ENCODE peak calls at places on chromosome 3, in four cellular contexts. Z, J, D and A are unnamed samples.

GRCh38 chr3:5301671-5302297 is 114.3 kb downstream of the EDEM1 start:
- DNase-seq in Z (no peak), J (peak), D (peak), A (no peak)

GRCh38 chr3:135138776-135139175 is 343.7 kb downstream of the EPHB1 start:
- DNase-seq in Z (no peak), J (no peak), D (no peak), A (no peak)

GRCh38 chr3:34015204-34016142 is 217.0 kb downstream of the PDCD6IP start:
- DNase-seq in Z (no peak), J (peak), D (peak), A (no peak)

GRCh38 chr3:49028673-49029562 is at the start of gene IMPDH2:
- DNase-seq in Z (peak), J (peak), D (peak), A (peak)

GRCh38 chr3:10198761-10199688 is 34.3 kb downstream of the IRAK2 start:
- DNase-seq in Z (peak), J (peak), D (peak), A (peak)

GRCh38 chr3:61589856-61590255 is 28.5 kb downstream of the PTPRG start:
- DNase-seq in Z (no peak), J (peak), D (peak), A (no peak)

GRCh38 chr3:188689101-188689574 is 482.6 kb upstream of the TPRG1 start:
- DNase-seq in Z (no peak), J (peak), D (peak), A (no peak)

GRCh38 chr3:148815316-148815715 is 12.3 kb upstream of the CPB1 start:
- DNase-seq in Z (no peak), J (no peak), D (no peak), A (no peak)

GRCh38 chr3:134313839-134314587 is 60.2 kb downstream of the AMOTL2 start:
- DNase-seq in Z (no peak), J (peak), D (peak), A (no peak)

GRCh38 chr3:172127929-172128580 is 88.7 kb downstream of the FNDC3B start:
- DNase-seq in Z (no peak), J (no peak), D (no peak), A (no peak)

GRCh38 chr3:127141921-127142730 is 50.8 kb upstream of the PRR23E start:
- DNase-seq in Z (no peak), J (no peak), D (no peak), A (no peak)

GRCh38 chr3:192253138-192253537 is 474.2 kb downstream of the FGF12 start:
- DNase-seq in Z (no peak), J (no peak), D (peak), A (no peak)

GRCh38 chr3:58299839-58300516 is 6.1 kb upstream of the RPP14 start:
- DNase-seq in Z (no peak), J (peak), D (peak), A (no peak)

GRCh38 chr3:151625057-151625456 is 108.7 kb upstream of the AADACL2 start:
- DNase-seq in Z (no peak), J (no peak), D (no peak), A (no peak)

GRCh38 chr3:168546707-168547106 is 451.0 kb upstream of the GOLIM4 start:
- DNase-seq in Z (no peak), J (no peak), D (no peak), A (no peak)

GRCh38 chr3:128575777-128576176 is 74.8 kb downstream of the RPN1 start:
- DNase-seq in Z (no peak), J (no peak), D (no peak), A (no peak)

GRCh38 chr3:52225452-52226228 is at the start of gene TLR9:
- DNase-seq in Z (no peak), J (no peak), D (no peak), A (no peak)

GRCh38 chr3:52228266-52228665 is 2.8 kb upstream of the TLR9 start:
- DNase-seq in Z (no peak), J (no peak), D (no peak), A (no peak)

GRCh38 chr3:52227766-52228165 is 2.3 kb upstream of the TLR9 start:
- DNase-seq in Z (no peak), J (no peak), D (no peak), A (no peak)

GRCh38 chr3:52226229-52226817 is 878 bp upstream of the TLR9 start:
- DNase-seq in Z (no peak), J (no peak), D (no peak), A (no peak)

DNA sequence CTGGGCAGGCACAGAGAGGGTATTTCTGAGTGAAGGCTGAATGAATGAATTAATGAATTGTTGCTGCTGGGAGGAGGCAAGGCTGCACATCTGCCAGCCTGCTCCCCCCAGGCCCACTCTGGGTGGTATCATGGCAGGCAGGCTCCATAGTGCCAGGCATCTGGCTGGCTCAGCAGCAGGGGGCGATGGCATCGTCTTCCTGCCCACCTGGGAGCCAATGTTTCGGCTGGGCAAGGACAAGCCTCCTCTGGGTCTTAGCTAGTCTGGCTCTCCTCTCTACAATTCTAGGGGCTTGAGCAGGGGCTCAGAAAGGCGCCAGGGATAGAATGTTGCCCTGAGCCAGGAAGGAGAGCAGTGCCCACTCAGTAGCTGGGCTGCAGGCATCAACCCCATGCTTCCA is 1.7 kb upstream of the TLR9 start:
- DNase-seq in Z (no peak), J (no peak), D (no peak), A (no peak)
- TF ChIP-seq CTCF in Z (no peak), J (peak), D (no peak), A (no peak)

GRCh38 chr3:98343647-98344507 is 9.8 kb upstream of the OR5K4 start:
- DNase-seq in Z (no peak), J (peak), D (peak), A (no peak)
- TF ChIP-seq CTCF in Z (peak), J (peak), D (peak), A (peak)

DNA sequence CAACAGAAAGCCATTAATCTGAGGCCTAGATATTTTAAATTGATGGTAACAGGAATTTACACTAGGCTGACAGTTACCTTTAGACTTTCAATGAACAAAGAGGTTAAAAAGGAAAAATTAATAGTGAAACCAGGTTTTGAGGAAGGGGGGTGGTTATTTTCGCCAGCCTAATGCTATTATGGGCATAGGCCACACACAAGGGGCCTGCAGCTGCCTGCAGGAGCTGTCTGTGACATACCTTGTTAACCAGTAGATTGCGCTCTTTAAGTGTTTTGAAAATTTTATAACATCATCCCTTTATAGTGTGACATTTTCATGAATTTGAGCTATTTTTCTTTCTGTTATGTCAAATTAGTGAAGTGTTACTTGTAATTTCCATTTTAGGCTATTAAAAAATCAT is 48.6 kb upstream of the SEC22A start:
- DNase-seq in Z (no peak), J (no peak), D (no peak), A (no peak)
- TF ChIP-seq CTCF in Z (no peak), J (no peak), D (no peak), A (no peak)

DNA sequence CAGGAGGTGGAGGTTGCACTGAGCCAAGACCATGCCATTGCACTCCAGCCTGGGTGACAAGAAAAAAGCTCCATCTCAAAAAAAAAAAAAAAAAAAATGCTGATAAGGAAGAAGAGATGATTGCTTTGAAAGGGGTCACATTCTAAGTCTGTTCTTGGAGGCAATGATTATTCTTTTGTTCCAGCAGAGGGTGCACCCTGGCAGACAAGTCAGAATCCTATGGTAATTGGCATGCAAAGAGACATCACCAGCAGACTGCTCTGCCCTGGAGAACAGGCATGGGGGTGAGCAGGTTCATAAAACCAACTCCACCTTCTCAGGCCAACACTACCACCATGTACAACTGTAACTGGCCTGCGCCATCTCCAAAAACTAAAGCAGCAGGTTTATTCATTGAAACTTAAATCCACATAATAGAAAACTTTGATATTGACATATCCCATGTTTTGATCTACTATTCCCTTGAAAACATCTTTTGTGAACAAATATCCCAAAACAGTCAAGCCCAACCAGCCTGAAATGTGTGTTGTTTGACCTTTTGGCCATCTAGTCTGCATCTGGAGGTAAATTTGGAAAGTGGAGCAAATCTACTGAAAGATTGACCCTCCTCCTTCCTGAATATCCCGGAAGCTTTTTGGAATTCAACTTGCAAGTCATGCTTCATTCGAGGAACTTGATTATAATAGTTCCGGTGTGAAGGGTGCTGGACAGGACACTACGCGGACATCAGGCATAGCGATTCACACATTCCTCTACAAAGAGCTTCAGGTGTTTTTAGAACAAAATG is 100.3 kb downstream of the MECOM start:
- DNase-seq in Z (no peak), J (no peak), D (peak), A (no peak)
- TF ChIP-seq CTCF in Z (no peak), J (no peak), D (no peak), A (no peak)